ENCODE peak calls at places on chromosome 4, in ten cellular contexts. C, N, G, O, P, I, B, D, J and K are unnamed samples.

GRCh38 chr4:79295076-79295475 is 30.8 kb downstream of the NAA11 start:
- DNase-seq in D (no peak), G (no peak), B (no peak), N (no peak), C (no peak), P (no peak), O (no peak), J (no peak), I (no peak), K (no peak)

GRCh38 chr4:40471923-40472322 is 136.8 kb downstream of the CHRNA9 start:
- DNase-seq in C (no peak), G (no peak), N (no peak), D (no peak), O (no peak), I (no peak), P (no peak), J (no peak), B (peak), K (no peak)

GRCh38 chr4:7505116-7505900 is 70.6 kb upstream of the PSAPL1 start:
- DNase-seq in I (no peak), D (no peak), J (no peak), G (no peak), P (no peak), B (no peak), O (no peak), C (no peak), N (no peak), K (no peak)

GRCh38 chr4:187307131-187307530 is 583.5 kb upstream of the FAT1 start:
- DNase-seq in G (no peak), J (no peak), B (peak), P (no peak), O (no peak), I (no peak), D (no peak), C (no peak), N (no peak), K (no peak)

GRCh38 chr4:96776922-96777510 is 937.1 kb downstream of the PDHA2 start:
- DNase-seq in I (no peak), J (no peak), G (no peak), O (no peak), C (no peak), D (no peak), P (no peak), B (no peak), N (no peak), K (no peak)

GRCh38 chr4:177308125-177308524 is 1.5 kb upstream of the NEIL3 start:
- DNase-seq in B (peak), P (no peak), G (no peak), O (no peak), I (no peak), D (no peak), J (no peak), N (no peak), C (peak), K (no peak)

GRCh38 chr4:165612936-165613335 is 234.1 kb downstream of the CPE start:
- DNase-seq in I (no peak), J (no peak), C (no peak), B (no peak), P (no peak), D (peak), N (no peak), O (peak), G (no peak), K (no peak)

GRCh38 chr4:56370377-56370776 is 16.9 kb downstream of the AASDH start:
- DNase-seq in P (no peak), N (no peak), B (no peak), I (no peak), J (no peak), D (no peak), G (no peak), C (no peak), O (no peak), K (no peak)

GRCh38 chr4:680091-680490 is 5.7 kb downstream of the MYL5 start:
- DNase-seq in P (no peak), C (no peak), O (no peak), N (no peak), D (no peak), I (no peak), G (no peak), J (no peak), B (no peak), K (no peak)

GRCh38 chr4:128715616-128716015 is 93.9 kb upstream of the JADE1 start:
- DNase-seq in N (no peak), C (no peak), J (no peak), P (no peak), D (no peak), B (no peak), I (no peak), G (no peak), O (no peak), K (no peak)

GRCh38 chr4:16914208-16914607 is 15.8 kb upstream of the LDB2 start:
- DNase-seq in P (no peak), O (no peak), C (no peak), N (no peak), I (no peak), G (no peak), J (no peak), D (peak), B (peak), K (no peak)

GRCh38 chr4:108535757-108536156 is 84.6 kb upstream of the RPL34 start:
- DNase-seq in I (no peak), P (no peak), J (no peak), N (no peak), O (no peak), B (no peak), G (no peak), C (no peak), D (no peak), K (no peak)

GRCh38 chr4:111934294-111934693 is 211.0 kb upstream of the FAM241A start:
- DNase-seq in C (no peak), I (no peak), B (no peak), J (no peak), G (no peak), D (no peak), P (no peak), N (no peak), O (no peak), K (no peak)

GRCh38 chr4:103201724-103202123 is 3.6 kb upstream of the CENPE start:
- DNase-seq in B (no peak), P (no peak), N (no peak), O (no peak), G (no peak), C (no peak), I (no peak), D (no peak), J (no peak), K (no peak)